ENCODE peak calls at places on chromosomes 6 and 20, in ten cellular contexts. N is spleen, S is GM23338, D is GM12892, T is vagina, G is endothelial cell of umbilical vein, I is HepG2, J is stomach, H is suprapubic skin, A is HCT116. K is an unnamed sample.

GRCh38 chr6:20931772-20932171 is 397.5 kb downstream of the CDKAL1 start:
- DNase-seq in N (no peak), S (no peak), D (no peak), T (no peak), G (no peak), I (no peak), J (no peak), H (no peak), A (no peak), K (no peak)

GRCh38 chr6:125974214-125974866 is 12.0 kb upstream of the TRMT11 start:
- DNase-seq in N (no peak), S (peak; percentile 48), D (no peak), T (no peak), G (peak; percentile 73), I (peak; percentile 56), J (no peak), H (no peak), A (peak; percentile 46), K (no peak)

GRCh38 chr20:61525781-61526431 is 273.8 kb downstream of the CDH4 start:
- DNase-seq in N (no peak), S (no peak), D (no peak), T (no peak), G (no peak), I (no peak), J (no peak), H (no peak), A (no peak), K (no peak)

GRCh38 chr6:90149280-90149679 is 147.4 kb downstream of the BACH2 start:
- DNase-seq in N (no peak), S (no peak), D (no peak), T (no peak), G (no peak), I (peak; percentile 38), J (no peak), H (no peak), A (no peak), K (no peak)

GRCh38 chr6:139369068-139369467 is 5.4 kb downstream of the CITED2 start:
- DNase-seq in N (no peak), S (peak; percentile 81), D (no peak), T (no peak), G (peak; percentile 12), I (no peak), J (no peak), H (no peak), A (no peak), K (no peak)

GRCh38 chr6:106370639-106371038 is 10.1 kb downstream of the CRYBG1 start:
- DNase-seq in N (no peak), S (no peak), D (no peak), T (no peak), G (no peak), I (no peak), J (no peak), H (no peak), A (peak; percentile 44), K (no peak)

GRCh38 chr6:163324928-163325784 is 89.4 kb upstream of the QKI start:
- DNase-seq in N (no peak), S (no peak), D (no peak), T (no peak), G (peak; percentile 29), I (peak; percentile 68), J (peak; percentile 52), H (no peak), A (no peak), K (peak; percentile 56)

GRCh38 chr6:1179571-1180459 is 132.1 kb upstream of the FOXQ1 start:
- DNase-seq in N (no peak), S (no peak), D (no peak), T (no peak), G (no peak), I (no peak), J (no peak), H (no peak), A (no peak), K (no peak)

GRCh38 chr6:167330745-167331144 is 5.9 kb downstream of the TTLL2 start:
- DNase-seq in N (no peak), S (no peak), D (no peak), T (no peak), G (no peak), I (no peak), J (no peak), H (no peak), A (no peak), K (no peak)

GRCh38 chr6:158018370-158018771 is 36.7 kb downstream of the SYNJ2 start:
- DNase-seq in N (no peak), S (no peak), D (no peak), T (no peak), G (peak; percentile 60), I (no peak), J (no peak), H (no peak), A (no peak), K (no peak)

GRCh38 chr20:5665417-5665816 is 84.8 kb upstream of the SHLD1 start:
- DNase-seq in N (no peak), S (no peak), D (no peak), T (no peak), G (no peak), I (no peak), J (no peak), H (no peak), A (no peak), K (no peak)

GRCh38 chr6:51489133-51489532 is 598.3 kb downstream of the PKHD1 start:
- DNase-seq in N (no peak), S (no peak), D (no peak), T (no peak), G (no peak), I (no peak), J (no peak), H (no peak), A (no peak), K (no peak)

GRCh38 chr6:33419580-33420492 is at the start of gene SYNGAP1:
- DNase-seq in N (peak; percentile 81), S (peak; percentile 76), D (no peak), T (no peak), G (no peak), I (no peak), J (no peak), H (no peak), A (no peak), K (no peak)

GRCh38 chr6:109174911-109175310 is 79.6 kb downstream of the CEP57L1 start:
- DNase-seq in N (no peak), S (no peak), D (no peak), T (no peak), G (no peak), I (no peak), J (no peak), H (no peak), A (no peak), K (no peak)

GRCh38 chr6:113011389-113011788 is 664.3 kb downstream of the RFPL4B start:
- DNase-seq in N (no peak), S (no peak), D (no peak), T (no peak), G (no peak), I (no peak), J (no peak), H (no peak), A (no peak), K (no peak)

GRCh38 chr6:152368761-152369624 is 268.2 kb downstream of the SYNE1 start:
- DNase-seq in N (no peak), S (no peak), D (no peak), T (no peak), G (peak; percentile 33), I (no peak), J (peak; percentile 26), H (no peak), A (no peak), K (no peak)
- TF ChIP-seq POLR2AphosphoS5 in N (no peak), S (no peak), D (no peak), T (no peak), G (no peak), I (no peak), J (peak; percentile 14), H (no peak), A (no peak), K (peak; percentile 50)

GRCh38 chr6:30763618-30764489 is 19.5 kb upstream of the IER3 start:
- DNase-seq in N (no peak), S (no peak), D (no peak), T (no peak), G (peak; percentile 97), I (peak; percentile 99), J (no peak), H (no peak), A (no peak), K (no peak)
- TF ChIP-seq POLR2AphosphoS5 in N (no peak), S (no peak), D (no peak), T (no peak), G (peak; percentile 28), I (peak; percentile 72), J (no peak), H (no peak), A (peak; percentile 5), K (no peak)

GRCh38 chr20:10434467-10434831 is 427 bp upstream of the MKKS start:
- DNase-seq in N (peak; percentile 91), S (peak; percentile 99), D (peak; percentile 44), T (no peak), G (peak; percentile 100), I (peak; percentile 100), J (peak; percentile 94), H (peak; percentile 94), A (peak; percentile 99), K (peak; percentile 92)

GRCh38 chr20:10433623-10434466 is at the start of gene MKKS:
- DNase-seq in N (peak; percentile 98), S (peak; percentile 90), D (peak; percentile 66), T (no peak), G (peak; percentile 90), I (peak; percentile 89), J (peak; percentile 89), H (peak; percentile 94), A (peak; percentile 80), K (peak; percentile 98)

GRCh38 chr20:10436053-10436699 is 1.1 kb downstream of the SLX4IP start:
- DNase-seq in N (peak; percentile 79), S (no peak), D (no peak), T (no peak), G (no peak), I (no peak), J (no peak), H (no peak), A (no peak), K (no peak)

GRCh38 chr20:10433014-10433622 is 904 bp downstream of the MKKS start:
- DNase-seq in N (peak; percentile 86), S (no peak), D (no peak), T (no peak), G (peak; percentile 50), I (peak; percentile 44), J (no peak), H (no peak), A (no peak), K (peak; percentile 48)

GRCh38 chr20:10434832-10435812 is at the start of gene SLX4IP:
- DNase-seq in N (peak; percentile 95), S (peak; percentile 97), D (peak; percentile 43), T (no peak), G (peak; percentile 95), I (peak; percentile 99), J (peak; percentile 94), H (peak; percentile 93), A (peak; percentile 97), K (peak; percentile 96)
- TF ChIP-seq POLR2AphosphoS5 in N (peak; percentile 77), S (peak; percentile 66), D (peak; percentile 79), T (peak; percentile 37), G (no peak), I (peak; percentile 95), J (peak; percentile 84), H (no peak), A (peak; percentile 97), K (peak; percentile 63)

DNA sequence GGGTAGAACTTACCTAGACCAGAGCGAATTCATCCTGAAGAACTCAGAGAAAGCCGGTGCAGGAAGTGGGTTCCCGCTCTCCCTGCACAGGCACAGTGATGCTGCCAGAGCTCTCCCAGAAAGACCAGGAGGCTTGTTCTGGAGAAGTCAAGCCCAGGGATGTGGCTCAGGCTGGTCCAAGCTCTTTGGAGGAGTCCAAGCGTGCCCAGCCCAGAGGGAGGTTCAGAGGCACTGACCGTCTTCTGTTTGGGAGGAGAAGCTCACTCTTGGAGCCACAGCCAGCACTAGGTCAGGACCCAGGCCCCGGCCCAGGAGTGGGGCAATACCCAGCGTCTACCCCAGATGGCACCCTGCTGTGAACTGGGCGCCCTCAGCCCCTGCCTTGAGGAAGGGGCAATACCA is 1.5 kb upstream of the PMEPA1 start:
- DNase-seq in N (no peak), S (no peak), D (no peak), T (no peak), G (no peak), I (no peak), J (no peak), H (no peak), A (no peak), K (no peak)
- TF ChIP-seq POLR2AphosphoS5 in N (no peak), S (no peak), D (no peak), T (no peak), G (no peak), I (no peak), J (no peak), H (no peak), A (no peak), K (no peak)